ENCODE peak calls at places on chromosomes 4 and X, in ten cellular contexts. G, U, B, J, F, O, V, A, E and L are unnamed samples.

GRCh38 chr4:77095101-77095826 is 19.5 kb upstream of the CCNI start:
- DNase-seq in G (peak), U (peak), B (peak), J (peak), F (peak), O (peak), V (peak), A (peak), E (peak), L (peak)

GRCh38 chr4:156790866-156791265 is 180.7 kb downstream of the PDGFC start:
- DNase-seq in G (no peak), U (no peak), B (no peak), J (no peak), F (peak), O (no peak), V (no peak), A (peak), E (no peak), L (no peak)

GRCh38 chr4:10740227-10740626 is 55.7 kb upstream of the CLNK start:
- DNase-seq in G (no peak), U (no peak), B (no peak), J (no peak), F (no peak), O (no peak), V (no peak), A (no peak), E (no peak), L (no peak)

GRCh38 chrX:15686818-15687685 is 22.4 kb upstream of the CLTRN start:
- DNase-seq in G (peak), U (no peak), B (peak), J (peak), F (peak), O (peak), V (peak), A (peak), E (peak), L (peak)

GRCh38 chr4:109131559-109131958 is 170.9 kb downstream of the COL25A1 start:
- DNase-seq in G (no peak), U (no peak), B (no peak), J (no peak), F (no peak), O (no peak), V (no peak), A (no peak), E (no peak), L (no peak)

GRCh38 chrX:39416547-39417262 is 615.4 kb downstream of the MID1IP1 start:
- DNase-seq in G (no peak), U (no peak), B (no peak), J (no peak), F (no peak), O (no peak), V (no peak), A (no peak), E (no peak), L (no peak)

GRCh38 chr4:629636-629915 is 4.2 kb downstream of the PDE6B start:
- DNase-seq in G (no peak), U (no peak), B (no peak), J (no peak), F (no peak), O (no peak), V (no peak), A (no peak), E (no peak), L (no peak)

GRCh38 chr4:3442959-3443749 is 1.4 kb downstream of the HGFAC start:
- DNase-seq in G (peak), U (no peak), B (peak), J (peak), F (peak), O (peak), V (peak), A (peak), E (no peak), L (no peak)

GRCh38 chr4:151276787-151277557 is at the start of gene PRSS48:
- DNase-seq in G (peak), U (peak), B (no peak), J (peak), F (peak), O (peak), V (peak), A (peak), E (no peak), L (peak)

GRCh38 chr4:80207172-80207583 is 9.9 kb downstream of the PRDM8 start:
- DNase-seq in G (no peak), U (no peak), B (no peak), J (no peak), F (no peak), O (no peak), V (no peak), A (peak), E (no peak), L (no peak)

GRCh38 chr4:1666391-1666790 is 17.7 kb downstream of the FAM53A start:
- DNase-seq in G (peak), U (no peak), B (no peak), J (no peak), F (no peak), O (no peak), V (no peak), A (no peak), E (no peak), L (no peak)

GRCh38 chrX:97551821-97552220 is 668.1 kb downstream of the RPA4 start:
- DNase-seq in G (no peak), U (no peak), B (no peak), J (no peak), F (no peak), O (no peak), V (no peak), A (no peak), E (no peak), L (no peak)

GRCh38 chr4:89753601-89754066 is 83.3 kb downstream of the SNCA start:
- DNase-seq in G (no peak), U (no peak), B (no peak), J (no peak), F (peak), O (no peak), V (no peak), A (no peak), E (no peak), L (peak)

GRCh38 chr4:157242871-157243270 is 22.3 kb downstream of the GRIA2 start:
- DNase-seq in G (no peak), U (no peak), B (no peak), J (no peak), F (no peak), O (no peak), V (no peak), A (no peak), E (no peak), L (no peak)

GRCh38 chr4:70892086-70892769 is 9.9 kb upstream of the MOB1B start:
- DNase-seq in G (no peak), U (peak), B (no peak), J (no peak), F (no peak), O (no peak), V (no peak), A (no peak), E (no peak), L (no peak)

GRCh38 chr4:26459054-26459755 is 31.1 kb downstream of the CCKAR start:
- DNase-seq in G (peak), U (no peak), B (no peak), J (no peak), F (peak), O (peak), V (peak), A (no peak), E (peak), L (peak)

GRCh38 chr4:107603430-107603829 is 116.6 kb downstream of the PAPSS1 start:
- DNase-seq in G (no peak), U (no peak), B (no peak), J (no peak), F (no peak), O (no peak), V (no peak), A (no peak), E (no peak), L (no peak)

GRCh38 chr4:8267077-8267476 is 2.5 kb upstream of the HTRA3 start:
- DNase-seq in G (no peak), U (peak), B (no peak), J (no peak), F (peak), O (peak), V (peak), A (peak), E (no peak), L (peak)

GRCh38 chr4:155529197-155529596 is 137.5 kb upstream of the GUCY1A1 start:
- DNase-seq in G (no peak), U (no peak), B (no peak), J (no peak), F (peak), O (peak), V (no peak), A (peak), E (no peak), L (no peak)

GRCh38 chr4:56049428-56050212 is 100.9 kb downstream of the CEP135 start:
- DNase-seq in G (peak), U (peak), B (no peak), J (no peak), F (peak), O (peak), V (peak), A (peak), E (peak), L (peak)

GRCh38 chrX:55981603-55982002 is 250.6 kb upstream of the KLF8 start:
- DNase-seq in G (no peak), U (no peak), B (no peak), J (no peak), F (no peak), O (no peak), V (no peak), A (no peak), E (no peak), L (no peak)

GRCh38 chrX:67619253-67619652 is 75.4 kb downstream of the AR start:
- DNase-seq in G (no peak), U (no peak), B (no peak), J (no peak), F (peak), O (no peak), V (no peak), A (no peak), E (no peak), L (no peak)

GRCh38 chr4:122765702-122766352 is 33.3 kb downstream of the BBS12 start:
- DNase-seq in G (no peak), U (no peak), B (no peak), J (no peak), F (peak), O (no peak), V (no peak), A (no peak), E (no peak), L (no peak)

GRCh38 chrX:68930576-68931317 is 101.9 kb downstream of the EFNB1 start:
- DNase-seq in G (no peak), U (no peak), B (no peak), J (no peak), F (no peak), O (no peak), V (no peak), A (no peak), E (no peak), L (no peak)

GRCh38 chrX:114675365-114675764 is 91.5 kb downstream of the HTR2C start:
- DNase-seq in G (no peak), U (no peak), B (no peak), J (no peak), F (peak), O (no peak), V (no peak), A (no peak), E (no peak), L (no peak)

GRCh38 chr4:135485371-135485770 is 1283.8 kb upstream of the PABPC4L start:
- DNase-seq in G (no peak), U (no peak), B (no peak), J (no peak), F (no peak), O (no peak), V (no peak), A (no peak), E (no peak), L (no peak)

GRCh38 chr4:121898150-121898549 is 27.9 kb upstream of the BBS7 start:
- DNase-seq in G (no peak), U (no peak), B (no peak), J (peak), F (no peak), O (no peak), V (peak), A (peak), E (no peak), L (peak)

GRCh38 chr4:101331017-101331416 is 16.3 kb downstream of the PPP3CA start:
- DNase-seq in G (no peak), U (no peak), B (no peak), J (no peak), F (no peak), O (no peak), V (no peak), A (no peak), E (no peak), L (no peak)

GRCh38 chrX:70166601-70167590 is 10.4 kb upstream of the DGAT2L6 start:
- DNase-seq in G (no peak), U (no peak), B (no peak), J (no peak), F (peak), O (no peak), V (peak), A (no peak), E (no peak), L (peak)

GRCh38 chr4:133866328-133866699 is 335.3 kb downstream of the PABPC4L start:
- DNase-seq in G (no peak), U (no peak), B (no peak), J (no peak), F (peak), O (no peak), V (no peak), A (peak), E (peak), L (no peak)

GRCh38 chrX:149647505-149647904 is 15.9 kb upstream of the TMEM185A start:
- DNase-seq in G (no peak), U (no peak), B (no peak), J (no peak), F (no peak), O (no peak), V (no peak), A (no peak), E (no peak), L (no peak)